ENCODE peak calls at places on chromosomes 2 and 18, in ten cellular contexts. One of them, this sample, is unnamed.
A peak's percentile ranks its signal among the peaks of the same experiment; 100 is the strongest.

GRCh38 chr2:172079416-172079815 is 5.9 kb upstream of the DLX1 start:
- DNase-seq in tibial artery: no peak
- DNase-seq in spleen: no peak
- DNase-seq in right lobe of liver: no peak
- DNase-seq in effector memory CD4-positive, alpha-beta T cell: no peak
- DNase-seq in keratinocyte: no peak
- DNase-seq in AG10803: no peak
- DNase-seq in heart right ventricle: no peak
- DNase-seq in SK-N-SH: no peak
- DNase-seq in tibial nerve: no peak
- DNase-seq in this sample: no peak

GRCh38 chr2:10271509-10271908 is 31.2 kb upstream of the HPCAL1 start:
- DNase-seq in tibial artery: no peak
- DNase-seq in spleen: peak; percentile 67
- DNase-seq in right lobe of liver: peak; percentile 24
- DNase-seq in effector memory CD4-positive, alpha-beta T cell: no peak
- DNase-seq in keratinocyte: no peak
- DNase-seq in AG10803: no peak
- DNase-seq in heart right ventricle: no peak
- DNase-seq in SK-N-SH: no peak
- DNase-seq in tibial nerve: no peak
- DNase-seq in this sample: peak; percentile 6

GRCh38 chr2:150167711-150168110 is 319.8 kb downstream of the RND3 start:
- DNase-seq in tibial artery: no peak
- DNase-seq in spleen: no peak
- DNase-seq in right lobe of liver: no peak
- DNase-seq in effector memory CD4-positive, alpha-beta T cell: no peak
- DNase-seq in keratinocyte: peak; percentile 17
- DNase-seq in AG10803: peak; percentile 57
- DNase-seq in heart right ventricle: no peak
- DNase-seq in SK-N-SH: no peak
- DNase-seq in tibial nerve: no peak
- DNase-seq in this sample: no peak

GRCh38 chr2:125745514-125745913 is 910.4 kb upstream of the GYPC start:
- DNase-seq in tibial artery: no peak
- DNase-seq in spleen: no peak
- DNase-seq in right lobe of liver: peak; percentile 55
- DNase-seq in effector memory CD4-positive, alpha-beta T cell: no peak
- DNase-seq in keratinocyte: no peak
- DNase-seq in AG10803: no peak
- DNase-seq in heart right ventricle: peak; percentile 26
- DNase-seq in SK-N-SH: peak; percentile 26
- DNase-seq in tibial nerve: no peak
- DNase-seq in this sample: peak; percentile 37

GRCh38 chr2:170354855-170355649 is 177.1 kb downstream of the MYO3B start:
- DNase-seq in tibial artery: no peak
- DNase-seq in spleen: no peak
- DNase-seq in right lobe of liver: no peak
- DNase-seq in effector memory CD4-positive, alpha-beta T cell: no peak
- DNase-seq in keratinocyte: no peak
- DNase-seq in AG10803: no peak
- DNase-seq in heart right ventricle: no peak
- DNase-seq in SK-N-SH: no peak
- DNase-seq in tibial nerve: no peak
- DNase-seq in this sample: no peak

GRCh38 chr2:187638840-187639239 is 84.6 kb upstream of the TFPI start:
- DNase-seq in tibial artery: no peak
- DNase-seq in spleen: no peak
- DNase-seq in right lobe of liver: no peak
- DNase-seq in effector memory CD4-positive, alpha-beta T cell: no peak
- DNase-seq in keratinocyte: no peak
- DNase-seq in AG10803: no peak
- DNase-seq in heart right ventricle: no peak
- DNase-seq in SK-N-SH: no peak
- DNase-seq in tibial nerve: no peak
- DNase-seq in this sample: no peak

GRCh38 chr2:105827351-105828096 is 82.8 kb downstream of the NCK2 start:
- DNase-seq in tibial artery: no peak
- DNase-seq in spleen: no peak
- DNase-seq in right lobe of liver: no peak
- DNase-seq in effector memory CD4-positive, alpha-beta T cell: no peak
- DNase-seq in keratinocyte: no peak
- DNase-seq in AG10803: no peak
- DNase-seq in heart right ventricle: no peak
- DNase-seq in SK-N-SH: no peak
- DNase-seq in tibial nerve: no peak
- DNase-seq in this sample: no peak

GRCh38 chr2:8559811-8560210 is 122.0 kb upstream of the ID2 start:
- DNase-seq in tibial artery: no peak
- DNase-seq in spleen: no peak
- DNase-seq in right lobe of liver: no peak
- DNase-seq in effector memory CD4-positive, alpha-beta T cell: no peak
- DNase-seq in keratinocyte: no peak
- DNase-seq in AG10803: no peak
- DNase-seq in heart right ventricle: no peak
- DNase-seq in SK-N-SH: no peak
- DNase-seq in tibial nerve: no peak
- DNase-seq in this sample: no peak

GRCh38 chr18:41449612-41450011 is 505.4 kb upstream of the PIK3C3 start:
- DNase-seq in tibial artery: no peak
- DNase-seq in spleen: no peak
- DNase-seq in right lobe of liver: no peak
- DNase-seq in effector memory CD4-positive, alpha-beta T cell: no peak
- DNase-seq in keratinocyte: no peak
- DNase-seq in AG10803: no peak
- DNase-seq in heart right ventricle: no peak
- DNase-seq in SK-N-SH: no peak
- DNase-seq in tibial nerve: no peak
- DNase-seq in this sample: no peak

GRCh38 chr2:232641153-232641845 is 7.9 kb downstream of the EFHD1 start:
- DNase-seq in tibial artery: no peak
- DNase-seq in spleen: no peak
- DNase-seq in right lobe of liver: no peak
- DNase-seq in effector memory CD4-positive, alpha-beta T cell: no peak
- DNase-seq in keratinocyte: no peak
- DNase-seq in AG10803: no peak
- DNase-seq in heart right ventricle: no peak
- DNase-seq in SK-N-SH: no peak
- DNase-seq in tibial nerve: no peak
- DNase-seq in this sample: no peak

GRCh38 chr2:232636788-232637420 is 3.5 kb downstream of the EFHD1 start:
- DNase-seq in tibial artery: no peak
- DNase-seq in spleen: no peak
- DNase-seq in right lobe of liver: no peak
- DNase-seq in effector memory CD4-positive, alpha-beta T cell: no peak
- DNase-seq in keratinocyte: no peak
- DNase-seq in AG10803: no peak
- DNase-seq in heart right ventricle: no peak
- DNase-seq in SK-N-SH: no peak
- DNase-seq in tibial nerve: no peak
- DNase-seq in this sample: no peak

GRCh38 chr2:232635820-232636219 is 2.4 kb downstream of the EFHD1 start:
- DNase-seq in tibial artery: no peak
- DNase-seq in spleen: no peak
- DNase-seq in right lobe of liver: no peak
- DNase-seq in effector memory CD4-positive, alpha-beta T cell: no peak
- DNase-seq in keratinocyte: no peak
- DNase-seq in AG10803: no peak
- DNase-seq in heart right ventricle: no peak
- DNase-seq in SK-N-SH: no peak
- DNase-seq in tibial nerve: no peak
- DNase-seq in this sample: no peak

GRCh38 chr2:232634319-232635150 is 1.1 kb downstream of the EFHD1 start:
- DNase-seq in tibial artery: peak; percentile 82
- DNase-seq in spleen: no peak
- DNase-seq in right lobe of liver: no peak
- DNase-seq in effector memory CD4-positive, alpha-beta T cell: no peak
- DNase-seq in keratinocyte: no peak
- DNase-seq in AG10803: peak; percentile 14
- DNase-seq in heart right ventricle: peak; percentile 24
- DNase-seq in SK-N-SH: peak; percentile 44
- DNase-seq in tibial nerve: peak; percentile 7
- DNase-seq in this sample: no peak

GRCh38 chr2:232637832-232638231 is 4.4 kb downstream of the EFHD1 start:
- DNase-seq in tibial artery: no peak
- DNase-seq in spleen: no peak
- DNase-seq in right lobe of liver: no peak
- DNase-seq in effector memory CD4-positive, alpha-beta T cell: no peak
- DNase-seq in keratinocyte: no peak
- DNase-seq in AG10803: no peak
- DNase-seq in heart right ventricle: no peak
- DNase-seq in SK-N-SH: no peak
- DNase-seq in tibial nerve: no peak
- DNase-seq in this sample: no peak
- H3K4me3 ChIP-seq in tibial artery: peak overlapping the region; percentile 18
- H3K4me3 ChIP-seq in spleen: no peak overlapping the region
- H3K4me3 ChIP-seq in right lobe of liver: no peak overlapping the region
- H3K4me3 ChIP-seq in effector memory CD4-positive, alpha-beta T cell: no peak overlapping the region
- H3K4me3 ChIP-seq in keratinocyte: no peak overlapping the region
- H3K4me3 ChIP-seq in AG10803: no peak overlapping the region
- H3K4me3 ChIP-seq in heart right ventricle: no peak overlapping the region
- H3K4me3 ChIP-seq in SK-N-SH: no peak overlapping the region
- H3K4me3 ChIP-seq in tibial nerve: no peak overlapping the region
- H3K4me3 ChIP-seq in this sample: no peak overlapping the region

DNA sequence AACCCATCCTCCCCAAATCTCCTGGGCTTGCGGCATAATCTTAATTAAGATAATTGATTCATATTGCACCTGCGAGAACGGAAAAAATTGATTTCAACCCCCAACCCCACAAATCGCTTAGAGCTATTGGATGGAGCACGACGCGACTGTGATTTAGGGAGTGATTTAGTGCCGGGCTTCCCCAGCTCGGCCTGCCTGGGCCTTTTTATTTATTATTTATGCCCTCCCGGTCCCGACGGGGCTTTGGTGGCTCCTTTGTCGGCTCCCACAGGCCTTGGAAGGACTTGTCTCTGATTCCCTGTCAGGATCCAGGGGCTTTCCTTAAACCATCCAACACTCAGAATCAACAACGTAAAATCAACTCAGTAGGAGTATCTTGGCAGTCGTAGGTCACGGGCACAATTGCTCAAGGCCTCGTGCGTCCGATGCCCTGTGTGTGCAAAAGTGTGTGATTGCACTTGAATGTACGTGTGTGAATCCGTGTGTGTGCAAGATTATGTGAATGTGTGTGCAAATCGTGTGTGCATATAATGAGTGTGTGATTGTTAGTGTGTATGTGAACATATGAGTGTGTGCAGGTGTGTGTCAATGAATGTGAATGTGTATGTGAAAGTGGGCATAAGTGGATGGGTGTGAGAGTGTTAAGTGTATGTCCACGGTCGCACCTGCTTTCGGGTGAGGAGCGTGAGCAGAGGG is 4.3 kb upstream of the NEUROD1 start:
- DNase-seq in tibial artery: no peak
- DNase-seq in spleen: no peak
- DNase-seq in right lobe of liver: no peak
- DNase-seq in effector memory CD4-positive, alpha-beta T cell: no peak
- DNase-seq in keratinocyte: no peak
- DNase-seq in AG10803: no peak
- DNase-seq in heart right ventricle: no peak
- DNase-seq in SK-N-SH: no peak
- DNase-seq in tibial nerve: no peak
- DNase-seq in this sample: no peak
- H3K4me3 ChIP-seq in tibial artery: no peak overlapping the region
- H3K4me3 ChIP-seq in spleen: peak overlapping the region; percentile 60
- H3K4me3 ChIP-seq in right lobe of liver: no peak overlapping the region
- H3K4me3 ChIP-seq in effector memory CD4-positive, alpha-beta T cell: no peak overlapping the region
- H3K4me3 ChIP-seq in keratinocyte: no peak overlapping the region
- H3K4me3 ChIP-seq in AG10803: no peak overlapping the region
- H3K4me3 ChIP-seq in heart right ventricle: no peak overlapping the region
- H3K4me3 ChIP-seq in SK-N-SH: no peak overlapping the region
- H3K4me3 ChIP-seq in tibial nerve: peak overlapping the region; percentile 35
- H3K4me3 ChIP-seq in this sample: no peak overlapping the region

DNA sequence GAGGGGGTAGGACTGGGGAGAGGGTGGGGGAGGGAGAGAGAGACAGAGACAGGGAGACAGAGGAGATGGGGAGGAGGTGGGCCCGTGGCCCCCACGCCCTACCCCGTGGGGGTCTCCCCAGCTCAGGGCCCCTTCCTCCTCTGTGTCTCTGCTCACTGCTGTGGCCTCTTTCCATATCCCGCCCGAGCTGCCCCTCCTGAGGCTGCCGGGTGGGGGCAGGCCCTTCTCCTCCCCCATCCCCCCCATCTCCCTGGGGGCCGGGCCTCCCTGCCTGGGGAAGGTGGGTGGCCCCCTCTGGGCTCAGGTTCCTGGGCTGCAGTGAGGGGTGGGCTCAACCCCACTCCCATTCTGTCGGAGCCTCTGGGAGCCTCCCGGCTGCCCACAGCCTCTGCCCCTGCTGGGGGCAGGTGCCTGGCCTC is 332 bp upstream of the PDCD1 start:
- DNase-seq in tibial artery: no peak
- DNase-seq in spleen: peak; percentile 80
- DNase-seq in right lobe of liver: no peak
- DNase-seq in effector memory CD4-positive, alpha-beta T cell: no peak
- DNase-seq in keratinocyte: no peak
- DNase-seq in AG10803: no peak
- DNase-seq in heart right ventricle: no peak
- DNase-seq in SK-N-SH: no peak
- DNase-seq in tibial nerve: no peak
- DNase-seq in this sample: no peak
- H3K4me3 ChIP-seq in tibial artery: no peak overlapping the region
- H3K4me3 ChIP-seq in spleen: peak overlapping the region; percentile 65
- H3K4me3 ChIP-seq in right lobe of liver: no peak overlapping the region
- H3K4me3 ChIP-seq in effector memory CD4-positive, alpha-beta T cell: peak overlapping the region; percentile 63
- H3K4me3 ChIP-seq in keratinocyte: no peak overlapping the region
- H3K4me3 ChIP-seq in AG10803: no peak overlapping the region
- H3K4me3 ChIP-seq in heart right ventricle: no peak overlapping the region
- H3K4me3 ChIP-seq in SK-N-SH: no peak overlapping the region
- H3K4me3 ChIP-seq in tibial nerve: no peak overlapping the region
- H3K4me3 ChIP-seq in this sample: no peak overlapping the region

GRCh38 chr2:121018136-121019057 is 266.6 kb downstream of the TFCP2L1 start:
- DNase-seq in tibial artery: peak; percentile 81
- DNase-seq in spleen: no peak
- DNase-seq in right lobe of liver: no peak
- DNase-seq in effector memory CD4-positive, alpha-beta T cell: no peak
- DNase-seq in keratinocyte: no peak
- DNase-seq in AG10803: no peak
- DNase-seq in heart right ventricle: no peak
- DNase-seq in SK-N-SH: no peak
- DNase-seq in tibial nerve: no peak
- DNase-seq in this sample: no peak
- H3K4me3 ChIP-seq in tibial artery: peak overlapping the region; percentile 29
- H3K4me3 ChIP-seq in spleen: no peak overlapping the region
- H3K4me3 ChIP-seq in right lobe of liver: no peak overlapping the region
- H3K4me3 ChIP-seq in effector memory CD4-positive, alpha-beta T cell: no peak overlapping the region
- H3K4me3 ChIP-seq in keratinocyte: no peak overlapping the region
- H3K4me3 ChIP-seq in AG10803: no peak overlapping the region
- H3K4me3 ChIP-seq in heart right ventricle: peak overlapping the region; percentile 3
- H3K4me3 ChIP-seq in SK-N-SH: no peak overlapping the region
- H3K4me3 ChIP-seq in tibial nerve: peak overlapping the region; percentile 33
- H3K4me3 ChIP-seq in this sample: no peak overlapping the region

This sample was measured in transverse colon.